ENCODE peak calls at places on chromosomes 11 and 22, in eight cellular contexts. Y is fibroblast of lung, L is NT2/D1, U is mesendoderm, K is SK-N-SH, W is neuronal stem cell, N is adipocyte, O is mammary epithelial cell. R is an unnamed sample. For H3K4me1, the result is how much of the 10 kb centered on the place peaks cover.

GRCh38 chr22:45413368-45414211 is at the start of the genes RIBC2 and SMC1B:
- DNase-seq in W (peak), O (peak), L (peak), U (peak), K (no peak), Y (peak), N (peak), R (peak)

GRCh38 chr22:44127353-44127752 is 53.4 kb upstream of the PARVG start:
- DNase-seq in U (no peak), W (no peak), Y (peak), N (no peak), K (no peak), O (no peak), L (no peak), R (no peak)

GRCh38 chr11:66789097-66789890 is 53.9 kb upstream of the RCE1 start:
- DNase-seq in Y (peak), U (peak), W (no peak), K (no peak), O (no peak), N (no peak), L (no peak), R (no peak)

GRCh38 chr11:17475666-17476316 is 854 bp downstream of the ABCC8 start:
- DNase-seq in Y (no peak), L (no peak), W (no peak), U (peak), O (no peak), N (no peak), K (peak), R (no peak)

GRCh38 chr22:23098718-23099524 is 28.6 kb downstream of the GNAZ start:
- DNase-seq in N (no peak), O (no peak), L (no peak), W (no peak), U (no peak), Y (peak), K (no peak), R (peak)

GRCh38 chr11:102836290-102836875 is 7.0 kb downstream of the MMP3 start:
- DNase-seq in K (no peak), O (peak), L (no peak), N (peak), Y (peak), U (peak), W (no peak), R (no peak)

GRCh38 chr11:41935795-41936194 is 476.3 kb upstream of the LRRC4C start:
- DNase-seq in L (no peak), N (no peak), O (no peak), U (no peak), K (no peak), W (no peak), Y (no peak), R (no peak)

GRCh38 chr11:45322891-45323597 is 36.9 kb upstream of the SYT13 start:
- DNase-seq in L (no peak), K (no peak), O (no peak), N (no peak), W (no peak), U (no peak), Y (no peak), R (no peak)

GRCh38 chr11:45724145-45724544 is 58.7 kb upstream of the CHST1 start:
- DNase-seq in Y (no peak), N (no peak), O (no peak), K (no peak), U (no peak), L (peak), W (no peak), R (no peak)

GRCh38 chr11:73270089-73270854 is 1.9 kb upstream of the P2RY6 start:
- DNase-seq in Y (no peak), W (no peak), L (no peak), N (no peak), O (no peak), U (no peak), K (no peak), R (no peak)

GRCh38 chr22:38313384-38313955 is 3.8 kb downstream of the CSNK1E start:
- DNase-seq in K (no peak), U (no peak), Y (peak), W (no peak), L (no peak), O (peak), N (peak), R (peak)

DNA sequence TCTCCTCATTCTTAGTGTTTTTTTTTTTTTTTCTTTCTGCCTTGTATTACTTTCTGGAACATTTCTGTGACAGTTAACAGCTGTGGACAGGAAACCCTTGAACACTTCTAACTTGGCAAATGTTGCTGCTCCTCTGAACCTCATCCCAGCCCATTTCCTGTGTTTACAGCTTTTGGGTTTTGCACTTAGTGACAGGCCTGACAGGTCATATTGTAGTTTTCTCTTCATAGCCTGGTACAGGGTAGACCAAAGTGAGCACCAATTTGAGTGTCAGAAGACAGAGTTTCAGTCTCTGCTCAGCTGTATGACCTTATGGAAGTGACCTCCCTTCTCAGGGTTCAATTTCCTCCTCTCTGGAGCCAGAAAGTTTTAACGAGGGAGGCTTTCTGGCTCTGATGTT is 91.6 kb downstream of the STIM1 start:
- DNase-seq in U (no peak), N (peak), K (no peak), L (no peak), W (no peak), Y (peak), O (no peak), R (peak)
- H3K9ac ChIP-seq in U (no peak), N (peak), K (no peak), L (no peak), W (no peak), Y (no peak), O (no peak), R (no peak)

DNA sequence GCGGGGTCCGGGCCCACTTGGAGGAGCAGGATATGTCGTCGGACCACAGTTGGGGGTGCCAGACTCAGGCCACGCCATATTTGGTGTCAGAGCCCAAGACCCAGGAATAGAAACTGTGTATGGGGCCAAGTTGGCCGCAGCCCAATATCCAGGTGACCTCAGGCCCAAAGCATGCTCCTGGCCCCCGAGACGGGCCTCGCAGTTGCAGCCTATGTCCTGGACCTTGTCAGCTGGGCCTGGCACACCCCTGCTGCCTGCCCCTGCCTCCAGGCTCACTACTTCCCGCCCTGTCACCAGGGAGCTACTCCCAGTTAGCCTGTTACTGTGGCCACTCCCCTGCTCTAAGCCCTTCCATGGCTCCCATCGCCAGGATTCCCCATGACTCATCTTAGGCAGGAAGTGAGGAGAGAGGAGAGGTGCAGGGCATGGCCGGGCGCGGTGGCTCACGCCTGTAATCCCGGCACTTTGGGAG is 23.1 kb downstream of the A4GALT start:
- DNase-seq in L (no peak), Y (peak), K (no peak), U (peak), W (no peak), O (peak), N (peak), R (peak)
- H3K4me1 ChIP-seq in L (under half), Y (under half), K (under half), U (under half), W (under half), O (under half), N (under half), R (under half)

GRCh38 chr11:8167796-8168195 is 1.0 kb downstream of the RIC3 start:
- DNase-seq in K (no peak), O (peak), N (peak), W (no peak), U (no peak), L (no peak), Y (peak), R (no peak)
- H3K4me3 ChIP-seq in K (peak), O (no peak), N (no peak), W (peak), U (no peak), L (peak), Y (no peak), R (peak)

DNA sequence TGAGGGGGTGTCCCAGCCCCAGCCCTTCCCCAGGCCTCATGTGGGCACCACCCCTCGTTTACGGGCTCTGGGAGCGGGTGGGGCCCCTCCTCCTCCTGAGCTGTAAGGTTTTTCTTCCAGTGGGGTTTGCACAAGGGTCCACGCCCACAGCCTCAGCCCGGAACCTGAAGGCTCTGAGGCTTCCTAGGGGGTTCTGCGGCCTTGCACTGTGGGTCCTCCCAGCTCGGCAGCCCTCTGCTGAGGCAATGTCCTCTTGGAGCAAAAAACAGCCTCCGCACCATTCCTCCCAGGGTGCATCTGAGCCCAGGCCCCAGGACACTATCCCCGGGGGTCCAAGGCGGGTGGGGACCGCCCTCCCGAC is 14.1 kb downstream of the H19 start:
- DNase-seq in O (no peak), K (no peak), W (no peak), N (no peak), Y (no peak), U (no peak), L (no peak), R (no peak)
- H3K9ac ChIP-seq in O (no peak), K (no peak), W (no peak), N (no peak), Y (no peak), U (no peak), L (no peak), R (no peak)

GRCh38 chr11:833849-834311 is 1.1 kb downstream of the CD151 start:
- DNase-seq in Y (no peak), W (no peak), K (no peak), U (no peak), N (peak), O (peak), L (no peak), R (peak)

GRCh38 chr11:834371-835316 is 1.9 kb downstream of the CD151 start:
- DNase-seq in K (no peak), U (no peak), N (peak), Y (peak), W (no peak), L (no peak), O (peak), R (peak)

GRCh38 chr11:832529-833113 is at the start of gene CD151:
- DNase-seq in O (peak), L (no peak), W (no peak), Y (peak), U (peak), N (peak), K (peak), R (no peak)

GRCh38 chr11:831951-832528 is 712 bp upstream of the CD151 start:
- DNase-seq in N (no peak), K (no peak), Y (no peak), L (no peak), O (no peak), U (no peak), W (no peak), R (no peak)

GRCh38 chr11:833114-833791 is 501 bp downstream of the CD151 start:
- DNase-seq in O (peak), W (no peak), K (peak), Y (no peak), N (peak), L (no peak), U (no peak), R (peak)
- H3K4me1 ChIP-seq in O (half or more), W (under half), K (under half), Y (under half), N (under half), L (under half), U (under half), R (under half)

DNA sequence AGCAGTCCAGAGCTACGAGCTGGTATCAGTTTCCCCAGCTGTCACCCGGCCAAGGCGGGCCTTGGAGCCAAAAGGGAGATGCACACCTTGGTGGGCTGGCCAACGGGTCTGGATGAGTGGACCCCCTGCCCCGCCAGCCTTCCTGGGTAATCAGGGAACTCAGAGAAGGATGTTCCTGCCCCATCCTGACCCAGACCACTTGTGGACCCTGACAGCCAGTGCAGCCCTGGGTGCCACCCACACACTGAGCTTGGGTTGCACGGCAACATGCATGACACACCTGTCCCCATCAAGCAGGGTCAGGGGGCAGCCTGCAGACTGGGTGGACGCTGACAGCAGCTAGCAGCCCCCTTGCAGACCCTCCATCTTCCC is 8.6 kb downstream of the SLC25A1 start:
- DNase-seq in O (no peak), N (no peak), W (no peak), L (no peak), U (no peak), K (no peak), Y (no peak), R (no peak)
- H3K4me3 ChIP-seq in O (no peak), N (peak), W (peak), L (no peak), U (no peak), K (no peak), Y (no peak), R (no peak)

GRCh38 chr11:85913486-85913885 is 58.3 kb downstream of the CCDC83 start:
- DNase-seq in K (no peak), W (no peak), N (no peak), O (no peak), Y (no peak), L (no peak), U (no peak), R (no peak)

GRCh38 chr11:85922367-85922766 is 67.2 kb downstream of the CCDC83 start:
- DNase-seq in Y (no peak), K (no peak), W (no peak), N (no peak), O (no peak), L (no peak), U (no peak), R (no peak)

GRCh38 chr11:85914425-85914824 is 59.2 kb downstream of the CCDC83 start:
- DNase-seq in Y (no peak), L (no peak), W (no peak), K (no peak), N (no peak), O (no peak), U (no peak), R (no peak)

GRCh38 chr11:85923455-85923854 is 68.3 kb downstream of the CCDC83 start:
- DNase-seq in O (no peak), W (no peak), Y (no peak), N (no peak), K (no peak), L (no peak), U (no peak), R (peak)

GRCh38 chr11:85918910-85919794 is 64.0 kb downstream of the CCDC83 start:
- DNase-seq in K (no peak), N (peak), O (no peak), L (no peak), U (no peak), Y (no peak), W (no peak), R (no peak)
- H3K9ac ChIP-seq in K (no peak), N (no peak), O (no peak), L (no peak), U (no peak), Y (no peak), W (no peak), R (no peak)

GRCh38 chr11:68146010-68146540 is 24.9 kb upstream of the CHKA start:
- DNase-seq in O (no peak), Y (no peak), K (peak), U (no peak), W (no peak), L (no peak), N (no peak), R (peak)
- H3K4me1 ChIP-seq in O (under half), Y (under half), K (under half), U (under half), W (under half), L (under half), N (under half), R (under half)

GRCh38 chr22:19001204-19001603 is 65.1 kb upstream of the PRODH start:
- DNase-seq in K (no peak), U (no peak), Y (no peak), N (no peak), O (no peak), W (no peak), L (no peak), R (no peak)
- H3K4me3 ChIP-seq in K (no peak), U (no peak), Y (no peak), N (no peak), O (no peak), W (no peak), L (no peak), R (no peak)

GRCh38 chr22:31622980-31623379 is 39.0 kb downstream of the PISD start:
- DNase-seq in U (no peak), O (no peak), N (no peak), W (no peak), L (no peak), K (no peak), Y (no peak), R (no peak)

GRCh38 chr22:31620756-31621480 is 41.1 kb downstream of the PISD start:
- DNase-seq in W (no peak), Y (no peak), O (no peak), U (no peak), L (no peak), K (no peak), N (no peak), R (no peak)

GRCh38 chr22:31619611-31620300 is 42.3 kb downstream of the PISD start:
- DNase-seq in O (no peak), L (no peak), U (no peak), W (no peak), K (no peak), N (no peak), Y (no peak), R (no peak)

GRCh38 chr22:31623634-31624312 is 38.2 kb downstream of the PISD start:
- DNase-seq in N (no peak), O (no peak), W (no peak), Y (no peak), K (no peak), U (no peak), L (no peak), R (no peak)

DNA sequence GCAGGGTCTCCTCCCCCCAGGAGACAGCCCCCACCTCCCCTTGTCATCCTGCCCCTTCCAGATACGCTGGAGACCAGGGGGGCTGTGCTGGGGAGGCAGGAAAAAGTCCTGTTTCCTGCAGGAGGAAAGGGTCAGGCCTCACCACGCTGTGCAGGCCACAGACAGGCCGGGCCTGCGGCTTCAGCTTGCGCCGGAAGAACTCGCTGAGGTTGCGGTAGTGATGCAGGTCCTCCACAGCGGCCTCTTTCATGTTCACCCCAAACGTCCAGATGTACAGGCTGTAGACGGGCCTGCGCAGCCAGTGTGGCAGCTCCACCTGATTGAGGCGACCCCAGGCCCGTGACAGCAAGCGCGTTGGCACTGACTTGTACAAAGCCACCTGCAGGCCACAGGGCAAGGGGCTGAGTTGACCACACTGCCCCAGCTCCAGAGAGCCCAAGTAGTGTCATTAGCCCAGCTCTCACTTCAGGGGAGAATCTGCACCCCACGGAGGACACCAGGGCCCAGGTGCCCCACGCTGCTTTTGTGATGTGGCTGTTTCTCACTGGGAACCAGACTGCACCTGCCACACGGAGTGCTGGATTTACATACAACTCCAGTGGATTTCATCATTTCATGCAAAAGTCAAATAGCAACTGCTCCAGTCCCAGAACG is 40.4 kb downstream of the PISD start:
- DNase-seq in N (no peak), L (no peak), W (no peak), K (no peak), Y (no peak), O (no peak), U (no peak), R (no peak)
- H3K9ac ChIP-seq in N (no peak), L (no peak), W (peak), K (no peak), Y (no peak), O (no peak), U (no peak), R (no peak)